ENCODE peak calls at places on chromosomes 1 and 21, in eight cellular contexts. X is AG04450, R is GM12865, J is RWPE1, N is heart left ventricle, A is activated B cell treated with CpG ODN at 0.5 μM for 24 hours, G is epithelial cell of esophagus, V is colonic mucosa. Z is an unnamed sample.

GRCh38 chr1:44695671-44696070 is 21.2 kb downstream of the ARMH1 start:
- DNase-seq in X (no peak), R (no peak), J (no peak), N (no peak), A (no peak), G (no peak), V (no peak), Z (no peak)

GRCh38 chr1:183267646-183268431 is 81.8 kb downstream of the LAMC2 start:
- DNase-seq in X (peak), R (no peak), J (peak), N (no peak), A (no peak), G (peak), V (no peak), Z (no peak)

GRCh38 chr1:36446261-36446660 is 4.0 kb downstream of the OSCP1 start:
- DNase-seq in X (no peak), R (peak), J (no peak), N (no peak), A (no peak), G (no peak), V (no peak), Z (no peak)

GRCh38 chr1:43137445-43138052 is 34.5 kb downstream of the EBNA1BP2 start:
- DNase-seq in X (no peak), R (no peak), J (no peak), N (peak), A (no peak), G (no peak), V (no peak), Z (no peak)

GRCh38 chr1:20695503-20695902 is 22.3 kb downstream of the KIF17 start:
- DNase-seq in X (no peak), R (no peak), J (no peak), N (no peak), A (no peak), G (no peak), V (no peak), Z (no peak)

GRCh38 chr1:39173119-39173994 is 31.1 kb upstream of the MACF1 start:
- DNase-seq in X (no peak), R (no peak), J (no peak), N (no peak), A (no peak), G (no peak), V (no peak), Z (no peak)

GRCh38 chr1:65319141-65319540 is 9.8 kb downstream of the DNAJC6 start:
- DNase-seq in X (no peak), R (no peak), J (no peak), N (peak), A (no peak), G (no peak), V (no peak), Z (no peak)

GRCh38 chr1:30740952-30741894 is 16.4 kb downstream of the LAPTM5 start:
- DNase-seq in X (no peak), R (no peak), J (peak), N (no peak), A (no peak), G (peak), V (no peak), Z (no peak)

GRCh38 chr21:34936299-34936698 is 112.8 kb downstream of the RUNX1 start:
- DNase-seq in X (no peak), R (no peak), J (no peak), N (no peak), A (no peak), G (no peak), V (no peak), Z (no peak)

GRCh38 chr1:54695221-54695620 is 20.4 kb upstream of the TTC4 start:
- DNase-seq in X (no peak), R (no peak), J (no peak), N (no peak), A (no peak), G (no peak), V (no peak), Z (no peak)

GRCh38 chr1:79128726-79129125 is 122.2 kb upstream of the ADGRL4 start:
- DNase-seq in X (peak), R (no peak), J (peak), N (no peak), A (no peak), G (peak), V (no peak), Z (no peak)

GRCh38 chr1:168085401-168085872 is 51.3 kb downstream of the GPR161 start:
- DNase-seq in X (no peak), R (no peak), J (no peak), N (peak), A (no peak), G (no peak), V (no peak), Z (no peak)

GRCh38 chr1:193674292-193674944 is 488.0 kb upstream of the B3GALT2 start:
- DNase-seq in X (no peak), R (no peak), J (no peak), N (no peak), A (no peak), G (no peak), V (peak), Z (no peak)

GRCh38 chr1:46991083-46991923 is 32.2 kb upstream of the CYP4X1 start:
- DNase-seq in X (no peak), R (no peak), J (no peak), N (no peak), A (no peak), G (peak), V (no peak), Z (no peak)

GRCh38 chr1:227124461-227124860 is 184.4 kb downstream of the COQ8A start:
- DNase-seq in X (no peak), R (no peak), J (no peak), N (no peak), A (no peak), G (peak), V (no peak), Z (no peak)

GRCh38 chr1:89907669-89908293 is 86.9 kb downstream of the LRRC8D start:
- DNase-seq in X (no peak), R (no peak), J (peak), N (no peak), A (no peak), G (peak), V (no peak), Z (no peak)

GRCh38 chr1:94416901-94417701 is 1.1 kb upstream of the ABCD3 start:
- DNase-seq in X (peak), R (no peak), J (no peak), N (peak), A (no peak), G (peak), V (peak), Z (no peak)

GRCh38 chr21:39314155-39315027 is 959 bp upstream of the BRWD1 start:
- DNase-seq in X (no peak), R (peak), J (peak), N (peak), A (no peak), G (peak), V (peak), Z (peak)

GRCh38 chr1:72635719-72636118 is 353.4 kb upstream of the NEGR1 start:
- DNase-seq in X (no peak), R (no peak), J (no peak), N (no peak), A (no peak), G (no peak), V (no peak), Z (no peak)

DNA sequence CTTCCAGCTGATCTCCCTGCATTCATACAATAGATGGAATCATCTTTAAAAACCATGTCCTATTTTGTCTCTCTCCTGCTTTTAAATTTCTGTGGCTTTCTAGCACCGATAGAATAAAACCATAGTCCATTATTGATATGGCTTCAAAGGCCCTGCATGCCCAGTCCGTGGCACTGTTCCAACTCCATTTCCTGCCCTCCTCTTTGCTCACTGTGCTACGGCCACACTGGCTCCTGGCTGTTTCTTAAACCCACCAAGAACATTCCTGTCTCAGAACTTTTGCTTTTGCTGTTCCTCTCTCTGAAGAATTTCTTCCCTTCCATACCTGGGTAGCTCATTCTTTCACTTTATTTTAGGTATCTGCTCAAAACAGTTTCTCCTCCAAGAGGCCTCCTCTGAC is 7.2 kb downstream of the SLAMF1 start:
- DNase-seq in X (no peak), R (peak), J (no peak), N (no peak), A (no peak), G (no peak), V (no peak), Z (no peak)
- TF ChIP-seq CTCF in X (no peak), R (no peak), J (no peak), N (no peak), A (no peak), G (no peak), V (no peak), Z (no peak)

DNA sequence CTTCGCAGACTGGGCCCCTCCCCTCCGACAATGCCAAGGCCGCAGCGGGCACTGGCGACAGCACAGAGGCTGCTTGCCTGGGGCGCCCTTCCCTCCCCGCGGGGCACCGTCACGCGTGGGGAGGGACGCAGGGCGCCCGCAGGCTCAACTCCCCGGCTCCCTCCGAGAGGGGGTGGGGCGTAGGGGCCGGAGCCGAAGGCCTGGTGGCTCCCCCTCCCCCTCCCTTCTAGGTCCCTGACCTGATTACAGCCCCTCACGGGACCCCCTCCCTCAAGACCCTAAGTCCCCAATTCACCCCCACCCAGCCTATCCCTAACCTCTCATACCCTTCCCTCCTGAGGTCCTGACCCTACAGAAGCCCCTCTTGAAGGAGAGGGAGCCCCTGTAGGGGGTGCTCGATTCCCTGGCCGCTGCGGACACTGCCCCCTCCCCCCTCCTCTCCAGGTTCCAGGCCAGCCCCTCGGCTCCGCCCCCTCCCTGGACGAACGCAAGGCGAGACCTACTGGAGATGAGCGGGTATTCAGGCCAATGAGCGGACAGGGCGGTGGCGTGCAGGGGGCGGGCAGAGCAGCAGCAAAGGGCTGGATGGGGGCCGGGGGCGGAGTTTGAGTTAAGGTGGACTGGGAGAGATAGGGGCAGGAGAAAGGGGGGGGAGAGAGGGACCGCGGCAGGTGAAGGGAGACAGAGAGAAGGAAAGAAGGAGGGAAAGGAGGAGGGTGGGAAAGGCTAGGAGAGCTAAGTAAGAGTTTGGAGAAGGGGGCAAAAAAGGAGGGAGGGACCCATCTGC is 721 bp upstream of the ZBTB7B start:
- DNase-seq in X (peak), R (peak), J (peak), N (peak), A (peak), G (peak), V (peak), Z (peak)
- TF ChIP-seq CTCF in X (peak), R (peak), J (peak), N (peak), A (no peak), G (peak), V (no peak), Z (peak)

GRCh38 chr1:53592985-53593757 is 134.0 kb downstream of the DMRTB1 start:
- DNase-seq in X (no peak), R (no peak), J (no peak), N (no peak), A (no peak), G (no peak), V (no peak), Z (no peak)

GRCh38 chr1:53594391-53595180 is 135.4 kb downstream of the DMRTB1 start:
- DNase-seq in X (no peak), R (no peak), J (no peak), N (no peak), A (no peak), G (no peak), V (no peak), Z (no peak)

GRCh38 chr1:53592521-53592982 is 133.4 kb downstream of the DMRTB1 start:
- DNase-seq in X (peak), R (no peak), J (no peak), N (no peak), A (no peak), G (peak), V (peak), Z (no peak)

GRCh38 chr1:53591924-53592323 is 132.7 kb downstream of the DMRTB1 start:
- DNase-seq in X (no peak), R (no peak), J (no peak), N (no peak), A (no peak), G (no peak), V (no peak), Z (no peak)

GRCh38 chr1:53593758-53594380 is 134.7 kb downstream of the DMRTB1 start:
- DNase-seq in X (no peak), R (no peak), J (no peak), N (no peak), A (no peak), G (peak), V (no peak), Z (no peak)
- TF ChIP-seq CTCF in X (peak), R (no peak), J (no peak), N (peak), A (no peak), G (peak), V (peak), Z (peak)

DNA sequence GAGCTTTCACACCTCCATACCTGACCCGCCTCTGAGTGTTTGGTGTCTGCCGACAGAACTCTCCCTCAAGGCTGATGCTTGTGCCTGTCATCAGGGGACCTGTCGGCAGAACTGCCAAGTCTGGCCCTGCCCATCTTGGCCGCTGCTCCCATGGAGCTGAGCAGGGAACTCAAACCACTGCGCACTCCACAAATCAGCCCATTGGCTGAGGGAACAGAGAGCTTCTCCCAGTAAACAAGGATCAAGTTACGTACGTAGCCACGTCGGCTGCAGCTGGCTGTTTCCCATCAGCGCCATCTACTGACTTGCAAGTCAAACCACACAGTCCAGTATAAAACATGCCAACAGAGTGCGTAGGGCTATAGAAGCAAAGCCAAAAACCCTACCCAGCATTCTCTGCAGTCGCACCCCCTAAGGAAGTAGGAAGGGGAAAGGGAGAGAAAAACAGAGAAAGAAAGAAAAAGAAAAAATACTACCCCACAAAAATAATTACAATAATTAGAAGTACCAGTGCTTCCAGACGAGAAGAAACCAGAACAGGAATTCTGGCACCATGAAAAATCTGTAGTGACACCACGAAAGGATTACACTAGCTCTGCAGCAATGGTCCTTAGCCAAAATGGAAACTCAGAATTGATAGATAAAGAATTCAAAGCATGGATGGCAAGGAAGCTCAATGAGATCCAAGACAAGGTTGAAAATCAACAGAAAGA is 13.1 kb downstream of the KRTAP13-1 start:
- DNase-seq in X (no peak), R (peak), J (peak), N (peak), A (no peak), G (peak), V (peak), Z (no peak)
- TF ChIP-seq CTCF in X (no peak), R (peak), J (peak), N (peak), A (no peak), G (peak), V (peak), Z (no peak)

GRCh38 chr1:201945157-201945556 is 1.2 kb downstream of the LMOD1 start:
- DNase-seq in X (no peak), R (no peak), J (no peak), N (no peak), A (no peak), G (no peak), V (no peak), Z (no peak)

GRCh38 chr1:201946224-201946908 is at the start of gene LMOD1:
- DNase-seq in X (peak), R (no peak), J (no peak), N (peak), A (no peak), G (peak), V (peak), Z (no peak)

GRCh38 chr1:201949491-201949890 is 3.1 kb upstream of the LMOD1 start:
- DNase-seq in X (no peak), R (no peak), J (no peak), N (no peak), A (no peak), G (no peak), V (no peak), Z (no peak)

GRCh38 chr1:201945863-201946223 is 505 bp downstream of the LMOD1 start:
- DNase-seq in X (no peak), R (no peak), J (no peak), N (no peak), A (no peak), G (no peak), V (no peak), Z (no peak)

DNA sequence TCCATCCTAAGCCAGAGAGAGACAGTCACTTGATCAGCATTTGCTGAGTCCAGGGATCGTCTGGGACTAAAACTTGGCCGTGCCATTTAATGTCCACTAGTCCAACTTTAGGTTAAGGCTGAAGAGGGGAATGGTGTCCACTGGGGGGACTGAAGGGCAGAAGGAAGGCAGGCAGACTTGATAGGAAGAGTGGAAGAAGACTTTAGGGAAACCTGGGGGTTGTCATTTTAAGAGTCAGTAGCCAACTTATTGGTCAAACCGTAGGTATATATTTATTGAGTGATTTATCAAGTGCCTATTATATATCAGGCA is 1.3 kb upstream of the LMOD1 start:
- DNase-seq in X (no peak), R (no peak), J (no peak), N (no peak), A (no peak), G (no peak), V (no peak), Z (no peak)
- TF ChIP-seq CTCF in X (peak), R (no peak), J (no peak), N (no peak), A (no peak), G (no peak), V (no peak), Z (no peak)

DNA sequence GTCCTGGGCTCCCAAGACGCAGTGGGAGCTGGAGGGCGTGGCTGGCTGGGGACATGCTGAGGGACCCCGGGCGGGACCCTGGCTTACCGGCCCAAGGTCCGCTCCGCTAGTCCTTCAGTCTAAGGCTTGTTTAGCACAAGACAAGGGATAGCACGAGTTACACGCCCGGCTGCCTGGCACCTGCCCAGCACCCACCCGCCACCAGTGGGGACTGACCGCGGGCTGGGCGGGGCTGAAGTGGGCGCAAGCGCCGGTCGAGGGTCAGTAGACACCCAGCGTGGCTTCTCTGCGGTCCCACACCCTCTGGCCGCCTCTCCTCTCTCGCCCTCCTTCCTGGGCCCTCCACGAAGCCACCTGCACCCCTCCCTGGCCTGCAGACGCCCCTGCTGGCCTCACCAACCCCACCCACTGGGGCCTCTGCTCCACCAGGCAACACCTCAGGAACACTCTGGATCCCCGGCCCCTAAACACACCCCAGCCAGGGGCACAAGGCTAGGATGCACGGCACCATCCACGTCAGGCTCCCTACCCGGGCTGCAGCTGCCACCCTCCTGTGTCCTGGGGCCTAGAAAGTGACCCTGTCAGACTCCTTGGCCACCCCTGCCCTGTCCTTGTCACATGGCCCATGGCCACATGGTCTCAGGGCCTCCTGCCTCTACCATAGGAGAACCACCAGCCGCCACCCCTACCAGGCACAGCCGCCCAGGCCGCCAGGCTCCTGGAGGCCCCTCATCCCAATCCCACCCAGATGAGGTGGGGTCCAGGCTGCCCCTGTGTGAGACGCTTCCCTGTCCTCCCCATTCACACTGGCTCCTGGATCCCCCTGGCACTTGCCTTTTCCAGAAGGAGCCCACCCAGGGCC is 6.1 kb downstream of the TAS1R3 start:
- DNase-seq in X (no peak), R (no peak), J (no peak), N (no peak), A (no peak), G (no peak), V (no peak), Z (no peak)
- TF ChIP-seq CTCF in X (no peak), R (no peak), J (no peak), N (no peak), A (no peak), G (no peak), V (no peak), Z (no peak)